ENCODE peak calls at places on chromosome 12, in six cellular contexts. One of them, this sample, is unnamed.

GRCh38 chr12:95674631-95675030 is 115.9 kb downstream of the NTN4 start:
- DNase-seq in heart left ventricle: peak
- DNase-seq in ovary: no peak
- DNase-seq in body of pancreas: peak
- DNase-seq in NB4: no peak
- DNase-seq in lower leg skin: no peak
- DNase-seq in this sample: no peak

GRCh38 chr12:64160718-64161060 is 61.4 kb downstream of the KICS2 start:
- DNase-seq in heart left ventricle: no peak
- DNase-seq in ovary: no peak
- DNase-seq in body of pancreas: no peak
- DNase-seq in NB4: no peak
- DNase-seq in lower leg skin: no peak
- DNase-seq in this sample: no peak

GRCh38 chr12:108066583-108067234 is 62.4 kb upstream of the WSCD2 start:
- DNase-seq in heart left ventricle: no peak
- DNase-seq in ovary: no peak
- DNase-seq in body of pancreas: no peak
- DNase-seq in NB4: peak
- DNase-seq in lower leg skin: no peak
- DNase-seq in this sample: no peak

GRCh38 chr12:30822385-30823139 is 67.8 kb upstream of the CAPRIN2 start:
- DNase-seq in heart left ventricle: peak
- DNase-seq in ovary: peak
- DNase-seq in body of pancreas: peak
- DNase-seq in NB4: peak
- DNase-seq in lower leg skin: peak
- DNase-seq in this sample: peak

GRCh38 chr12:75660107-75660530 is 148.7 kb upstream of the KRR1 start:
- DNase-seq in heart left ventricle: no peak
- DNase-seq in ovary: no peak
- DNase-seq in body of pancreas: no peak
- DNase-seq in NB4: no peak
- DNase-seq in lower leg skin: no peak
- DNase-seq in this sample: no peak

GRCh38 chr12:102484017-102484731 is 3.8 kb upstream of the IGF1 start:
- DNase-seq in heart left ventricle: peak
- DNase-seq in ovary: peak
- DNase-seq in body of pancreas: peak
- DNase-seq in NB4: peak
- DNase-seq in lower leg skin: peak
- DNase-seq in this sample: peak

GRCh38 chr12:8564656-8565055 is 24.0 kb upstream of the CLEC4E start:
- DNase-seq in heart left ventricle: no peak
- DNase-seq in ovary: no peak
- DNase-seq in body of pancreas: no peak
- DNase-seq in NB4: no peak
- DNase-seq in lower leg skin: no peak
- DNase-seq in this sample: no peak

GRCh38 chr12:75891072-75891471 is 140.5 kb downstream of the PHLDA1 start:
- DNase-seq in heart left ventricle: no peak
- DNase-seq in ovary: no peak
- DNase-seq in body of pancreas: no peak
- DNase-seq in NB4: no peak
- DNase-seq in lower leg skin: no peak
- DNase-seq in this sample: peak

GRCh38 chr12:109680521-109681030 is 33.0 kb upstream of the FAM222A start:
- DNase-seq in heart left ventricle: no peak
- DNase-seq in ovary: no peak
- DNase-seq in body of pancreas: peak
- DNase-seq in NB4: no peak
- DNase-seq in lower leg skin: no peak
- DNase-seq in this sample: peak

GRCh38 chr12:72338437-72338836 is 66.3 kb downstream of the TRHDE start:
- DNase-seq in heart left ventricle: no peak
- DNase-seq in ovary: no peak
- DNase-seq in body of pancreas: no peak
- DNase-seq in NB4: no peak
- DNase-seq in lower leg skin: no peak
- DNase-seq in this sample: no peak

GRCh38 chr12:80902711-80903110 is 35.0 kb downstream of the LIN7A start:
- DNase-seq in heart left ventricle: no peak
- DNase-seq in ovary: no peak
- DNase-seq in body of pancreas: no peak
- DNase-seq in NB4: no peak
- DNase-seq in lower leg skin: no peak
- DNase-seq in this sample: no peak

GRCh38 chr12:65155784-65156183 is 13.6 kb upstream of the LEMD3 start:
- DNase-seq in heart left ventricle: no peak
- DNase-seq in ovary: no peak
- DNase-seq in body of pancreas: no peak
- DNase-seq in NB4: no peak
- DNase-seq in lower leg skin: no peak
- DNase-seq in this sample: no peak

GRCh38 chr12:69473229-69473628 is 3.0 kb downstream of the FRS2 start:
- DNase-seq in heart left ventricle: no peak
- DNase-seq in ovary: no peak
- DNase-seq in body of pancreas: no peak
- DNase-seq in NB4: no peak
- DNase-seq in lower leg skin: no peak
- DNase-seq in this sample: no peak

GRCh38 chr12:96399081-96399918 is 939 bp downstream of the CDK17 start:
- DNase-seq in heart left ventricle: peak
- DNase-seq in ovary: peak
- DNase-seq in body of pancreas: peak
- DNase-seq in NB4: peak
- DNase-seq in lower leg skin: peak
- DNase-seq in this sample: peak

GRCh38 chr12:53048033-53048779 is 1.7 kb upstream of the TNS2 start:
- DNase-seq in heart left ventricle: peak
- DNase-seq in ovary: peak
- DNase-seq in body of pancreas: peak
- DNase-seq in NB4: no peak
- DNase-seq in lower leg skin: peak
- DNase-seq in this sample: peak

GRCh38 chr12:128644664-128645296 is 179.0 kb downstream of the SLC15A4 start:
- DNase-seq in heart left ventricle: no peak
- DNase-seq in ovary: no peak
- DNase-seq in body of pancreas: peak
- DNase-seq in NB4: peak
- DNase-seq in lower leg skin: no peak
- DNase-seq in this sample: no peak

GRCh38 chr12:128076188-128076587 is 190.8 kb upstream of the TMEM132C start:
- DNase-seq in heart left ventricle: no peak
- DNase-seq in ovary: no peak
- DNase-seq in body of pancreas: no peak
- DNase-seq in NB4: peak
- DNase-seq in lower leg skin: peak
- DNase-seq in this sample: no peak

GRCh38 chr12:105337391-105337790 is 6.9 kb downstream of the C12orf75 start:
- DNase-seq in heart left ventricle: no peak
- DNase-seq in ovary: no peak
- DNase-seq in body of pancreas: no peak
- DNase-seq in NB4: peak
- DNase-seq in lower leg skin: no peak
- DNase-seq in this sample: no peak

GRCh38 chr12:23795494-23795893 is 154.0 kb downstream of the SOX5 start:
- DNase-seq in heart left ventricle: no peak
- DNase-seq in ovary: no peak
- DNase-seq in body of pancreas: no peak
- DNase-seq in NB4: no peak
- DNase-seq in lower leg skin: no peak
- DNase-seq in this sample: no peak

GRCh38 chr12:54222609-54223008 is 33.8 kb upstream of the SMUG1 start:
- DNase-seq in heart left ventricle: no peak
- DNase-seq in ovary: no peak
- DNase-seq in body of pancreas: no peak
- DNase-seq in NB4: no peak
- DNase-seq in lower leg skin: no peak
- DNase-seq in this sample: no peak

GRCh38 chr12:29030006-29030405 is 119.1 kb upstream of the FAR2 start:
- DNase-seq in heart left ventricle: no peak
- DNase-seq in ovary: no peak
- DNase-seq in body of pancreas: no peak
- DNase-seq in NB4: no peak
- DNase-seq in lower leg skin: no peak
- DNase-seq in this sample: no peak

GRCh38 chr12:5456025-5456424 is 24.1 kb downstream of the NTF3 start:
- DNase-seq in heart left ventricle: no peak
- DNase-seq in ovary: no peak
- DNase-seq in body of pancreas: no peak
- DNase-seq in NB4: no peak
- DNase-seq in lower leg skin: no peak
- DNase-seq in this sample: no peak

GRCh38 chr12:100403446-100403845 is 46.6 kb downstream of the SLC17A8 start:
- DNase-seq in heart left ventricle: no peak
- DNase-seq in ovary: no peak
- DNase-seq in body of pancreas: no peak
- DNase-seq in NB4: no peak
- DNase-seq in lower leg skin: no peak
- DNase-seq in this sample: no peak

GRCh38 chr12:104672501-104673265 is 215.9 kb downstream of the CHST11 start:
- DNase-seq in heart left ventricle: peak
- DNase-seq in ovary: no peak
- DNase-seq in body of pancreas: no peak
- DNase-seq in NB4: peak
- DNase-seq in lower leg skin: no peak
- DNase-seq in this sample: peak

GRCh38 chr12:57094194-57095160 is 5.6 kb downstream of the NAB2 start:
- DNase-seq in heart left ventricle: no peak
- DNase-seq in ovary: peak
- DNase-seq in body of pancreas: no peak
- DNase-seq in NB4: no peak
- DNase-seq in lower leg skin: peak
- DNase-seq in this sample: peak

GRCh38 chr12:57097554-57097835 is 8.6 kb downstream of the NAB2 start:
- DNase-seq in heart left ventricle: no peak
- DNase-seq in ovary: no peak
- DNase-seq in body of pancreas: no peak
- DNase-seq in NB4: peak
- DNase-seq in lower leg skin: no peak
- DNase-seq in this sample: no peak

GRCh38 chr12:57096748-57097553 is 8.0 kb downstream of the NAB2 start:
- DNase-seq in heart left ventricle: no peak
- DNase-seq in ovary: peak
- DNase-seq in body of pancreas: no peak
- DNase-seq in NB4: no peak
- DNase-seq in lower leg skin: peak
- DNase-seq in this sample: no peak

GRCh38 chr12:57095440-57095839 is 6.5 kb downstream of the NAB2 start:
- DNase-seq in heart left ventricle: no peak
- DNase-seq in ovary: peak
- DNase-seq in body of pancreas: no peak
- DNase-seq in NB4: no peak
- DNase-seq in lower leg skin: peak
- DNase-seq in this sample: no peak

DNA sequence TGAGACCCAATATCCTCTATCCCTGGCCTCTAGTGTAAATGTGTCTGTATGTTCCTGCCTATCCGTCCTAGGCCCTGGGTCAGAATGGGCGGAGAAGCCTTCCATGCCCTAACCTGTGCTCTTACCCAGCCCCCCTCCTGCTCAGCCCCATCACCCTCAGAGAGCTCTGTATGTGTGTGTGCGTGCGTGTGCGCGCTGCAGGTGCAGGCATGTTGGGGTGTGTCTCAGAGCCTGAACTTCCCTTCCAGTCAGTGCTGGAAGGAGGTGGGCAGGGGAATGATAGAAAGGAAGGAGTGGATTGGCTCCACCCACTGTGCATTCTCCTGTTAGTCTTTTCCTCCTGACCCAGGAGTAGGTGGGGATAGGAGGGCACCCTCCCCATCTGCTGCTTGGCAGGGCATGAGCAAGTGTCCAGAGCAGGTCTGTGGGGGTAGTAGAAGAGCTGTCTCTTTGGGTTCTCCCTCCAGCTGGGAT is 7.2 kb downstream of the NAB2 start:
- DNase-seq in heart left ventricle: no peak
- DNase-seq in ovary: peak
- DNase-seq in body of pancreas: no peak
- DNase-seq in NB4: no peak
- DNase-seq in lower leg skin: peak
- DNase-seq in this sample: no peak
- TF ChIP-seq POLR2A in heart left ventricle: no peak
- TF ChIP-seq POLR2A in ovary: no peak
- TF ChIP-seq POLR2A in body of pancreas: no peak
- TF ChIP-seq POLR2A in NB4: no peak
- TF ChIP-seq POLR2A in lower leg skin: no peak
- TF ChIP-seq POLR2A in this sample: no peak

GRCh38 chr12:121796855-121797751 is 3.6 kb upstream of the RHOF start:
- DNase-seq in heart left ventricle: peak
- DNase-seq in ovary: peak
- DNase-seq in body of pancreas: peak
- DNase-seq in NB4: no peak
- DNase-seq in lower leg skin: peak
- DNase-seq in this sample: peak
- TF ChIP-seq POLR2A in heart left ventricle: peak
- TF ChIP-seq POLR2A in ovary: no peak
- TF ChIP-seq POLR2A in body of pancreas: peak
- TF ChIP-seq POLR2A in NB4: no peak
- TF ChIP-seq POLR2A in lower leg skin: no peak
- TF ChIP-seq POLR2A in this sample: no peak

DNA sequence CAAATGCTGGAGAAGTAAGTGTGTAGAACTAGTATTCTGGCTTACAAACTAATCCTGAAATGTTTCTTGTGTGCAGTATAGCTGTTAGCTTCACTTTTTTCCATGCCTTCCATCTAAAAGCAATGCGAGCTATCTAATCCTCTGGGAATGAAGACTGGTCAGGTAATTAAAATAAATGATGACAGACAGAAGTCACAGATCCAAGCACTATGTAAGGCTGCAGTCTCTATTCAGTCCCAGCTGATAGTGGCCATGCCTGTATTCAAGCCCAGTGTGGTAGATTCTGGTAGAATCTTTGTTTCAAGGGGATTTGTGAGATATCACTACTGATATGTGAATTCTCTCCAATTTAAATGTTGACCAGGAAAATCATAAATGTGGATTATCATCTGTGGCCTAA is 637.2 kb downstream of the TMTC2 start:
- DNase-seq in heart left ventricle: no peak
- DNase-seq in ovary: no peak
- DNase-seq in body of pancreas: no peak
- DNase-seq in NB4: no peak
- DNase-seq in lower leg skin: no peak
- DNase-seq in this sample: no peak
- TF ChIP-seq POLR2A in heart left ventricle: no peak
- TF ChIP-seq POLR2A in ovary: no peak
- TF ChIP-seq POLR2A in body of pancreas: no peak
- TF ChIP-seq POLR2A in NB4: no peak
- TF ChIP-seq POLR2A in lower leg skin: no peak
- TF ChIP-seq POLR2A in this sample: no peak

DNA sequence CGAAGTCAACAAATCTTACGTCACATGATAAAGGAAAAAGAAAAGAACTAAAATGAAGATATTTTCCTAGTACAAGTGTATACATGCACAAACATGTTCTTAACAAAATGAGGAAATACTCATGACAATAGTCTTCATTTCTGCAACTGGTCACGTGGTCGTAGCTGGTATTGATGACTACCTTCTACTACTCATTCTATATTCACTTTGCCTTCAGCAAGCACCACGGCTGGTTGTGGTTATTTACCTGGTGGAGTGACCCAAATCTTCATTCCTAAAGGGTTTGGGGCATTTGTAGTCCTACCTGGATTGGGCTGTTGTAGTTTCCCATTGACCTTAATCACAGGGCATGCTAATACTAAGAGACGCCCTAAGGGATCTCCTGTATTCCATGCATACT is 51.2 kb downstream of the FIGNL2 start:
- DNase-seq in heart left ventricle: no peak
- DNase-seq in ovary: no peak
- DNase-seq in body of pancreas: no peak
- DNase-seq in NB4: no peak
- DNase-seq in lower leg skin: no peak
- DNase-seq in this sample: no peak
- TF ChIP-seq POLR2A in heart left ventricle: no peak
- TF ChIP-seq POLR2A in ovary: no peak
- TF ChIP-seq POLR2A in body of pancreas: no peak
- TF ChIP-seq POLR2A in NB4: no peak
- TF ChIP-seq POLR2A in lower leg skin: no peak
- TF ChIP-seq POLR2A in this sample: no peak